ENCODE peak calls at places on chromosomes 2 and 18, in seven cellular contexts. One of them, this sample, is unnamed.
A peak's percentile ranks its signal among the peaks of the same experiment; 100 is the strongest.

GRCh38 chr18:30765247-30765646 is 277.3 kb downstream of the DSC3 start:
- DNase-seq in stimulated activated CD4-positive, alpha-beta T cell treated with anti-CD3 and anti-CD28 coated beads, Interleukin-15, amount 100 ng/mL, for 24 hours: no peak
- DNase-seq in AG09319: no peak
- DNase-seq in naive thymus-derived CD4-positive, alpha-beta T cell: no peak
- DNase-seq in cardiac fibroblast: no peak
- DNase-seq in NCI-H460: no peak
- DNase-seq in fibroblast of gingiva: no peak
- DNase-seq in this sample: no peak

GRCh38 chr18:4599312-4599711 is 144.2 kb upstream of the DLGAP1 start:
- DNase-seq in NCI-H460: no peak
- DNase-seq in AG09319: no peak
- DNase-seq in naive thymus-derived CD4-positive, alpha-beta T cell: no peak
- DNase-seq in fibroblast of gingiva: no peak
- DNase-seq in stimulated activated CD4-positive, alpha-beta T cell treated with anti-CD3 and anti-CD28 coated beads, Interleukin-15, amount 100 ng/mL, for 24 hours: no peak
- DNase-seq in cardiac fibroblast: no peak
- DNase-seq in this sample: no peak

GRCh38 chr2:160467086-160467485 is 26.5 kb downstream of the RBMS1 start:
- DNase-seq in AG09319: no peak
- DNase-seq in NCI-H460: no peak
- DNase-seq in stimulated activated CD4-positive, alpha-beta T cell treated with anti-CD3 and anti-CD28 coated beads, Interleukin-15, amount 100 ng/mL, for 24 hours: no peak
- DNase-seq in naive thymus-derived CD4-positive, alpha-beta T cell: no peak
- DNase-seq in cardiac fibroblast: no peak
- DNase-seq in fibroblast of gingiva: no peak
- DNase-seq in this sample: no peak

GRCh38 chr2:73233154-73233931 is at the start of gene PRADC1:
- DNase-seq in naive thymus-derived CD4-positive, alpha-beta T cell: peak; percentile 93
- DNase-seq in stimulated activated CD4-positive, alpha-beta T cell treated with anti-CD3 and anti-CD28 coated beads, Interleukin-15, amount 100 ng/mL, for 24 hours: peak; percentile 95
- DNase-seq in fibroblast of gingiva: peak; percentile 100
- DNase-seq in cardiac fibroblast: peak; percentile 100
- DNase-seq in NCI-H460: peak; percentile 100
- DNase-seq in AG09319: peak; percentile 99
- DNase-seq in this sample: peak; percentile 89

GRCh38 chr2:101399001-101399794 is 11.9 kb upstream of the CREG2 start:
- DNase-seq in stimulated activated CD4-positive, alpha-beta T cell treated with anti-CD3 and anti-CD28 coated beads, Interleukin-15, amount 100 ng/mL, for 24 hours: no peak
- DNase-seq in AG09319: no peak
- DNase-seq in fibroblast of gingiva: no peak
- DNase-seq in naive thymus-derived CD4-positive, alpha-beta T cell: no peak
- DNase-seq in NCI-H460: no peak
- DNase-seq in cardiac fibroblast: no peak
- DNase-seq in this sample: no peak

GRCh38 chr2:16553222-16553621 is 112.4 kb downstream of the CYRIA start:
- DNase-seq in NCI-H460: peak; percentile 20
- DNase-seq in naive thymus-derived CD4-positive, alpha-beta T cell: peak; percentile 33
- DNase-seq in fibroblast of gingiva: no peak
- DNase-seq in AG09319: no peak
- DNase-seq in stimulated activated CD4-positive, alpha-beta T cell treated with anti-CD3 and anti-CD28 coated beads, Interleukin-15, amount 100 ng/mL, for 24 hours: peak; percentile 32
- DNase-seq in cardiac fibroblast: peak; percentile 56
- DNase-seq in this sample: no peak

GRCh38 chr2:47091118-47091517 is 64.0 kb downstream of the STPG4 start:
- DNase-seq in fibroblast of gingiva: no peak
- DNase-seq in stimulated activated CD4-positive, alpha-beta T cell treated with anti-CD3 and anti-CD28 coated beads, Interleukin-15, amount 100 ng/mL, for 24 hours: no peak
- DNase-seq in cardiac fibroblast: peak; percentile 62
- DNase-seq in naive thymus-derived CD4-positive, alpha-beta T cell: no peak
- DNase-seq in AG09319: no peak
- DNase-seq in NCI-H460: no peak
- DNase-seq in this sample: no peak

GRCh38 chr18:56065101-56065500 is 477.1 kb upstream of the TCF4 start:
- DNase-seq in NCI-H460: no peak
- DNase-seq in AG09319: no peak
- DNase-seq in fibroblast of gingiva: no peak
- DNase-seq in naive thymus-derived CD4-positive, alpha-beta T cell: no peak
- DNase-seq in stimulated activated CD4-positive, alpha-beta T cell treated with anti-CD3 and anti-CD28 coated beads, Interleukin-15, amount 100 ng/mL, for 24 hours: no peak
- DNase-seq in cardiac fibroblast: no peak
- DNase-seq in this sample: no peak

GRCh38 chr2:163735692-163736432 is at the start of gene FIGN:
- DNase-seq in naive thymus-derived CD4-positive, alpha-beta T cell: no peak
- DNase-seq in fibroblast of gingiva: peak; percentile 93
- DNase-seq in NCI-H460: peak; percentile 75
- DNase-seq in cardiac fibroblast: peak; percentile 93
- DNase-seq in stimulated activated CD4-positive, alpha-beta T cell treated with anti-CD3 and anti-CD28 coated beads, Interleukin-15, amount 100 ng/mL, for 24 hours: no peak
- DNase-seq in AG09319: peak; percentile 68
- DNase-seq in this sample: no peak

GRCh38 chr2:83196225-83196624 is 1262.9 kb downstream of the SUCLG1 start:
- DNase-seq in stimulated activated CD4-positive, alpha-beta T cell treated with anti-CD3 and anti-CD28 coated beads, Interleukin-15, amount 100 ng/mL, for 24 hours: no peak
- DNase-seq in naive thymus-derived CD4-positive, alpha-beta T cell: no peak
- DNase-seq in fibroblast of gingiva: peak; percentile 44
- DNase-seq in cardiac fibroblast: peak; percentile 81
- DNase-seq in NCI-H460: peak; percentile 26
- DNase-seq in AG09319: no peak
- DNase-seq in this sample: no peak

This sample was measured in KG1.